ENCODE peak calls at places on chromosomes 16 and 17, in five cellular contexts. One of them, this sample, is unnamed.

GRCh38 chr16:47886631-47887415 is 269.0 kb downstream of the ABCC12 start:
- DNase-seq in epithelial cell of esophagus: no peak
- DNase-seq in brain microvascular endothelial cell: no peak
- DNase-seq in choroid plexus epithelial cell: no peak
- DNase-seq in esophagus muscularis mucosa: peak; percentile 80
- DNase-seq in this sample: no peak

GRCh38 chr17:12230411-12230810 is 209.7 kb downstream of the MAP2K4 start:
- DNase-seq in epithelial cell of esophagus: no peak
- DNase-seq in esophagus muscularis mucosa: no peak
- DNase-seq in choroid plexus epithelial cell: peak; percentile 5
- DNase-seq in brain microvascular endothelial cell: no peak
- DNase-seq in this sample: peak; percentile 6

GRCh38 chr16:67431077-67431804 is at the start of gene HSD11B2:
- DNase-seq in epithelial cell of esophagus: peak; percentile 65
- DNase-seq in choroid plexus epithelial cell: peak; percentile 36
- DNase-seq in esophagus muscularis mucosa: no peak
- DNase-seq in brain microvascular endothelial cell: no peak
- DNase-seq in this sample: peak; percentile 59

GRCh38 chr16:89510526-89510925 is 2.3 kb downstream of the SPG7 start:
- DNase-seq in epithelial cell of esophagus: no peak
- DNase-seq in esophagus muscularis mucosa: no peak
- DNase-seq in choroid plexus epithelial cell: no peak
- DNase-seq in brain microvascular endothelial cell: no peak
- DNase-seq in this sample: no peak

GRCh38 chr16:12614662-12615278 is 188.9 kb downstream of the CPPED1 start:
- DNase-seq in brain microvascular endothelial cell: no peak
- DNase-seq in choroid plexus epithelial cell: no peak
- DNase-seq in epithelial cell of esophagus: no peak
- DNase-seq in esophagus muscularis mucosa: no peak
- DNase-seq in this sample: no peak

GRCh38 chr17:72683506-72684404 is 408.7 kb downstream of the SLC39A11 start:
- DNase-seq in choroid plexus epithelial cell: peak; percentile 96
- DNase-seq in esophagus muscularis mucosa: no peak
- DNase-seq in epithelial cell of esophagus: peak; percentile 95
- DNase-seq in brain microvascular endothelial cell: peak; percentile 91
- DNase-seq in this sample: peak; percentile 91

GRCh38 chr16:11052080-11052808 is 107.9 kb downstream of the CLEC16A start:
- DNase-seq in choroid plexus epithelial cell: no peak
- DNase-seq in brain microvascular endothelial cell: no peak
- DNase-seq in epithelial cell of esophagus: peak; percentile 37
- DNase-seq in esophagus muscularis mucosa: no peak
- DNase-seq in this sample: no peak

GRCh38 chr16:55089600-55089999 is 158.9 kb downstream of the IRX5 start:
- DNase-seq in esophagus muscularis mucosa: no peak
- DNase-seq in choroid plexus epithelial cell: no peak
- DNase-seq in brain microvascular endothelial cell: no peak
- DNase-seq in epithelial cell of esophagus: no peak
- DNase-seq in this sample: no peak

GRCh38 chr17:21418446-21419298 is 42.5 kb downstream of the KCNJ12 start:
- DNase-seq in brain microvascular endothelial cell: no peak
- DNase-seq in esophagus muscularis mucosa: no peak
- DNase-seq in epithelial cell of esophagus: no peak
- DNase-seq in choroid plexus epithelial cell: no peak
- DNase-seq in this sample: no peak

DNA sequence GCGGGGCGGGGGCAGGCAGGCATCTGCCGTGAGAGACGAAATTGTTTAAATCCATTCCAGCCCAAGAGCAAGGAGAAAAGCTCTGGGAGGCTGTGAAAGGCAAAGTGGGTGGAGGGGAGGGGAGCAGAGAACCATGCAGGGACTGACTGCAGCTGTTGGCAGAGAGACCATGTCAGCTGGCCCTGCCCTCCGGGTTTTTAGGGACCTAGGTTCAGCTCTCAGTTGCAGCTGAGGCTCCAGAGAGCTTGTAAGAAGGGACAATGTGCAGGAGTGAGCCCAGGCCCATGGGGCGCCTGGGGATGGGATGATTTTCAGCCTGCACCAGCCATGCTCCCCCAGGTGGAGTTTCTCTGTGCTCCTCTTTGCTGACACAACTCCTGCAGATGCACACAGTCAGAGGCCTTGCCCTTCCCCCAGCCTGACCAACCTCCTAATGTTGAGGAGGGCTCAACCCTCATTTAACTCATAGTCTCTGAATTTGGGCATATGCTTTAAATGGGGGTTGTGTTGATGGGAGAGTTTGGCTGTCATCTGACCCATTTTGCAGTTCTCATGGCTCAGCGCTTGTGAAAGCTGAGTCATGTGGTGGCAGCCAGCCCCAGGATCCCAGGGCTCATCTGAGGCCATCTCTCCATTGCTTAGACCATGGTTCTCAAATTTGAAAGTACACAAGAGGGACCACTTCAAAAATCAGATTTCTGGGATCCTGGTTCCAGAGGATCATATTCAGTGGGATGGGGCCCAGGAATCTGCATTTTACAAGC is 70.8 kb downstream of the PLXDC1 start:
- DNase-seq in esophagus muscularis mucosa: no peak
- DNase-seq in choroid plexus epithelial cell: peak; percentile 45
- DNase-seq in brain microvascular endothelial cell: peak; percentile 45
- DNase-seq in epithelial cell of esophagus: no peak
- DNase-seq in this sample: peak; percentile 77
- TF ChIP-seq CTCF in esophagus muscularis mucosa: no peak
- TF ChIP-seq CTCF in choroid plexus epithelial cell: no peak
- TF ChIP-seq CTCF in brain microvascular endothelial cell: no peak
- TF ChIP-seq CTCF in epithelial cell of esophagus: no peak
- TF ChIP-seq CTCF in this sample: no peak

GRCh38 chr16:46607529-46607928 is 13.7 kb downstream of the SHCBP1 start:
- DNase-seq in esophagus muscularis mucosa: no peak
- DNase-seq in epithelial cell of esophagus: peak; percentile 72
- DNase-seq in choroid plexus epithelial cell: peak; percentile 88
- DNase-seq in brain microvascular endothelial cell: no peak
- DNase-seq in this sample: peak; percentile 31

GRCh38 chr16:46612121-46612520 is 9.1 kb downstream of the SHCBP1 start:
- DNase-seq in epithelial cell of esophagus: no peak
- DNase-seq in brain microvascular endothelial cell: no peak
- DNase-seq in esophagus muscularis mucosa: no peak
- DNase-seq in choroid plexus epithelial cell: no peak
- DNase-seq in this sample: no peak
- H3K4me3 ChIP-seq in epithelial cell of esophagus: no peak overlapping the region
- H3K4me3 ChIP-seq in brain microvascular endothelial cell: no peak overlapping the region
- H3K4me3 ChIP-seq in esophagus muscularis mucosa: no peak overlapping the region
- H3K4me3 ChIP-seq in choroid plexus epithelial cell: no peak overlapping the region
- H3K4me3 ChIP-seq in this sample: no peak overlapping the region

DNA sequence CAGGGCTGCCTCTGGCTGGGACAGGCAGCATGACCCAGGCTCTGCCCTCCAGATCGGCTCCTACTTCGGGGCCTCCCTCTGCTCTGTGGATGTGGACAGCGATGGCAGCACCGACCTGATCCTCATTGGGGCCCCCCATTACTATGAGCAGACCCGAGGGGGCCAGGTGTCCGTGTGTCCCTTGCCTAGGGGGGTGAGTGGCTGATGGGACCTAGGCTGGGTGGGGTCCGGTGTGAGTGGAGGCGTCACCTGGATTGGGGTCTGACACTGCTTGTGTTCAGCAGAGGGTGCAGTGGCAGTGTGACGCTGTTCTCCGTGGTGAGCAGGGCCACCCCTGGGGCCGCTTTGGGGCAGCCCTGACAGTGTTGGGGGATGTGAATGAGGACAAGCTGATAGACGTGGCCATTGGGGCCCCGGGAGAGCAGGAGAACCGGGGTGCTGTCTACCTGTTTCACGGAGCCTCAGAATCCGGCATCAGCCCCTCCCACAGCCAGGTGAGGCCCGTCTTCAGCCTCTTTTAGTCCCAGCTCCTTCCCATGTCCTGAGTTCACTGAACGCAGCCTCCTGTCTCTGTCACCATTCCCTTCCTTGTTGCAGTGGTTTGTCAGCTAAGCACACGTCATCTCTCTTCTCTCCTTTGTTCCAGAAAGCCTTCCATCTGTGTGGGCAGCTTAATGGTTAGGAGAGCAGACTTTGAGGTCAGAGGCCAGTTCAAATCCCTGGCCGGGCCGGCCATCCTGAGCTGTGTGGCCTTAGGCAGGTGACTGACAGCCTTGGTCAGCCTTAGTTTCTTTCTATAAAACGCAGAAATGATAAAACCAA is 16.9 kb downstream of the COX6A2 start:
- DNase-seq in epithelial cell of esophagus: no peak
- DNase-seq in choroid plexus epithelial cell: no peak
- DNase-seq in brain microvascular endothelial cell: no peak
- DNase-seq in esophagus muscularis mucosa: no peak
- DNase-seq in this sample: no peak
- TF ChIP-seq CTCF in epithelial cell of esophagus: no peak
- TF ChIP-seq CTCF in choroid plexus epithelial cell: no peak
- TF ChIP-seq CTCF in brain microvascular endothelial cell: no peak
- TF ChIP-seq CTCF in esophagus muscularis mucosa: no peak
- TF ChIP-seq CTCF in this sample: no peak

GRCh38 chr17:40107266-40107980 is 7.0 kb upstream of the NR1D1 start:
- DNase-seq in brain microvascular endothelial cell: no peak
- DNase-seq in choroid plexus epithelial cell: peak; percentile 63
- DNase-seq in esophagus muscularis mucosa: no peak
- DNase-seq in epithelial cell of esophagus: no peak
- DNase-seq in this sample: no peak
- H3K4me3 ChIP-seq in brain microvascular endothelial cell: no peak overlapping the region
- H3K4me3 ChIP-seq in choroid plexus epithelial cell: no peak overlapping the region
- H3K4me3 ChIP-seq in esophagus muscularis mucosa: peak overlapping the region; percentile 37
- H3K4me3 ChIP-seq in epithelial cell of esophagus: no peak overlapping the region
- H3K4me3 ChIP-seq in this sample: no peak overlapping the region

GRCh38 chr16:8798535-8799157 is 1.0 kb downstream of the PMM2 start:
- DNase-seq in epithelial cell of esophagus: no peak
- DNase-seq in brain microvascular endothelial cell: no peak
- DNase-seq in choroid plexus epithelial cell: peak; percentile 14
- DNase-seq in esophagus muscularis mucosa: no peak
- DNase-seq in this sample: no peak

GRCh38 chr16:8798174-8798527 is 512 bp downstream of the PMM2 start:
- DNase-seq in esophagus muscularis mucosa: no peak
- DNase-seq in epithelial cell of esophagus: peak; percentile 29
- DNase-seq in brain microvascular endothelial cell: peak; percentile 34
- DNase-seq in choroid plexus epithelial cell: peak; percentile 34
- DNase-seq in this sample: peak; percentile 63

GRCh38 chr16:8796469-8797363 is 723 bp downstream of the TMEM186 start:
- DNase-seq in choroid plexus epithelial cell: no peak
- DNase-seq in brain microvascular endothelial cell: no peak
- DNase-seq in esophagus muscularis mucosa: no peak
- DNase-seq in epithelial cell of esophagus: no peak
- DNase-seq in this sample: peak; percentile 53

GRCh38 chr16:8795818-8796217 is 1.6 kb downstream of the TMEM186 start:
- DNase-seq in esophagus muscularis mucosa: no peak
- DNase-seq in epithelial cell of esophagus: no peak
- DNase-seq in choroid plexus epithelial cell: no peak
- DNase-seq in brain microvascular endothelial cell: no peak
- DNase-seq in this sample: no peak

DNA sequence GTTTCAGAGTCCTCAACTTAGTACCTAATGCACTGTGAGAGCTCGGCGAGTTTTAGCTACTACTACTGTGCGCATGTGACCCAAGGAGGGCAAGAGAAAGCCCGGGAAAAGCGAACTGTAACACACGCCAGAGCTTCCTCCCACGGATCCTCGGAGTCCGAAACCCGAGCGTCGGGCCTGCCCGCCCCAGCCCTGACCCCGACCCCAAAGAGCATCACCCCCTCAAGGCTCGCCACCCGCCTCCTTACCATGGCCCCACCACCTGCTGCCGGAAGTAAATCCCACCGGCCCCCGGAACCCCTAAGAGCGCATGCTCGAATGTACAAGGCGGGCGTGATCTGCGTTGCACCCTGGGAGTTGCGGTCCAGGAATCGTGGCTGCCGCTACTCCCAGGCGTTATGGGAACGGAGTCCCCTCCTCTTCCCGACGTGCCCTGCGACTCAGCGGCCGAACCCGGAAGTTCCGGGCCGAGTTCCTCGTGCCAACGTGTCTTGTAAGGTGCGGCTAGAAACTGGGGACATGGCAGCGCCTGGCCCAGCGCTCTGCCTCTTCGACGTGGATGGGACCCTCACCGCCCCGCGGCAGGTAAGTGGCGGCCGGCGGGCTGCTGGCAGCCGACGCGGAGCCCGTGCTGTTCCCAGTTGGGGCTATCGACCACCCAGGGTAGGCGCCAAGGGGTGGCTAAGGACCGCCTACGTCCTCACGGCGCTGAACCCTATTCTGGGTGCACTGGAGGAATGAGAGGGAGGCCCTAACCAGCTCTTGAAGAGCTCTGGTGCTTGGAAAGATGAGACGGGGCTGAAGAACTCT is at the start of the genes PMM2 and TMEM186:
- DNase-seq in epithelial cell of esophagus: peak; percentile 98
- DNase-seq in esophagus muscularis mucosa: peak; percentile 97
- DNase-seq in brain microvascular endothelial cell: peak; percentile 95
- DNase-seq in choroid plexus epithelial cell: peak; percentile 97
- DNase-seq in this sample: peak; percentile 99
- TF ChIP-seq CTCF in epithelial cell of esophagus: no peak
- TF ChIP-seq CTCF in esophagus muscularis mucosa: no peak
- TF ChIP-seq CTCF in brain microvascular endothelial cell: no peak
- TF ChIP-seq CTCF in choroid plexus epithelial cell: no peak
- TF ChIP-seq CTCF in this sample: no peak

GRCh38 chr16:84594725-84595038 is 23.2 kb downstream of the COTL1 start:
- DNase-seq in esophagus muscularis mucosa: no peak
- DNase-seq in epithelial cell of esophagus: no peak
- DNase-seq in brain microvascular endothelial cell: no peak
- DNase-seq in choroid plexus epithelial cell: no peak
- DNase-seq in this sample: no peak
- H3K4me3 ChIP-seq in esophagus muscularis mucosa: no peak overlapping the region
- H3K4me3 ChIP-seq in epithelial cell of esophagus: no peak overlapping the region
- H3K4me3 ChIP-seq in brain microvascular endothelial cell: no peak overlapping the region
- H3K4me3 ChIP-seq in choroid plexus epithelial cell: no peak overlapping the region
- H3K4me3 ChIP-seq in this sample: no peak overlapping the region